ENCODE peak calls at places on chromosomes 3 and 15, in four cellular contexts. S, F, P and E are unnamed samples.

GRCh38 chr3:185094691-185095090 is 58.2 kb downstream of the C3orf70 start:
- DNase-seq in F (no peak), S (peak), P (no peak), E (no peak)

GRCh38 chr3:73270839-73271483 is 209.5 kb downstream of the EBLN2 start:
- DNase-seq in S (no peak), P (no peak), F (no peak), E (no peak)

GRCh38 chr3:114528517-114528916 is 234.7 kb downstream of the TIGIT start:
- DNase-seq in F (no peak), S (no peak), P (no peak), E (no peak)

GRCh38 chr3:64684715-64685261 is 3.0 kb downstream of the ADAMTS9 start:
- DNase-seq in S (peak), F (peak), P (peak), E (peak)

GRCh38 chr15:46089438-46090044 is 454.7 kb downstream of the SQOR start:
- DNase-seq in F (no peak), S (no peak), P (no peak), E (no peak)

GRCh38 chr3:64331605-64332004 is 106.3 kb upstream of the PRICKLE2 start:
- DNase-seq in F (no peak), P (no peak), S (no peak), E (no peak)

GRCh38 chr15:74873756-74874424 is 725 bp upstream of the SCAMP2 start:
- DNase-seq in F (no peak), P (no peak), S (no peak), E (no peak)

GRCh38 chr3:127405791-127406190 is 117.9 kb upstream of the PRR20G start:
- DNase-seq in S (no peak), F (no peak), P (peak), E (no peak)

GRCh38 chr3:61771976-61772375 is 210.6 kb downstream of the PTPRG start:
- DNase-seq in S (no peak), P (no peak), F (no peak), E (no peak)

GRCh38 chr3:61776390-61776789 is 215.0 kb downstream of the PTPRG start:
- DNase-seq in P (no peak), S (no peak), F (no peak), E (no peak)

GRCh38 chr3:61777483-61777882 is 216.1 kb downstream of the PTPRG start:
- DNase-seq in P (no peak), S (no peak), F (no peak), E (no peak)

GRCh38 chr3:61772439-61772838 is 211.1 kb downstream of the PTPRG start:
- DNase-seq in S (peak), F (no peak), P (no peak), E (no peak)

DNA sequence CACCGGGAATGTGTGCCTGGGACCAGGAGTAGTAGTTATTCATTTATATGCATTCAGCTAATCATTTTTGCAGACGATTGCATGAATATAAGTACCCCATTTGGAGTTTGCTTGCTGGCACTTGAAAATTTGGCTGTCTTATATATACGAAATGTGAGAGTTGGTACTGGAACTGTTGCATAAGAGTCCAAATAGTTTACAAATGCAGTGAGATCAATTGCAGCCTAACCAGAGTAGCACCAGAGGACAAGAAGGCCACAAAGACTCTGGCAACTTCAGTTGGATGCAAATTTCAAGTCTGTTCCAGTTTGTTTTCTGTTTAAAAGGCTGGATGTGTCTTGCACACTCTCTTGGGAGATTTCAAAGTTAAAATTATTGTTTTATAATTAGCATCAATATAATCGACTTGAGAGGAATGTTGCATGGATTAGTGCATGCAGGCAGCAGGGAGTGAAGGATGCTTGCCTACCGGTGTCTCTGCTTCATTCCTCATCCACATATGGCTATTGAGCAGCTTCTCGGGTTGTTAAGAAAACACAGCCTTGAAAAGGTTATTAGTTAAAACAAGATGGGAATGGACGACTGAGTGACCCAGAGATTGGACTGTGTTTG is 213.0 kb downstream of the PTPRG start:
- DNase-seq in S (peak), P (no peak), F (no peak), E (no peak)
- H3K23ac ChIP-seq in S (no peak), P (no peak), F (no peak), E (no peak)

GRCh38 chr3:52277972-52278509 is 408 bp downstream of the WDR82 start:
- DNase-seq in F (no peak), P (no peak), S (no peak), E (peak)

GRCh38 chr3:52281980-52282801 is 3.7 kb upstream of the WDR82 start:
- DNase-seq in P (no peak), S (no peak), F (no peak), E (no peak)

GRCh38 chr3:52277071-52277964 is 1.1 kb downstream of the WDR82 start:
- DNase-seq in S (peak), F (no peak), P (peak), E (peak)

GRCh38 chr3:52280046-52280445 is 1.6 kb upstream of the WDR82 start:
- DNase-seq in F (no peak), S (no peak), P (no peak), E (no peak)

GRCh38 chr3:52278510-52279069 is at the start of gene WDR82:
- DNase-seq in P (peak), S (peak), F (peak), E (peak)
- H3K23ac ChIP-seq in P (no peak), S (peak), F (peak), E (no peak)

GRCh38 chr3:53324011-53324544 is 23.3 kb downstream of the DCP1A start:
- DNase-seq in F (no peak), S (no peak), P (no peak), E (no peak)

GRCh38 chr3:53334742-53335141 is 12.6 kb downstream of the DCP1A start:
- DNase-seq in P (no peak), F (no peak), S (no peak), E (no peak)

GRCh38 chr3:53331871-53332270 is 15.5 kb downstream of the DCP1A start:
- DNase-seq in P (no peak), F (no peak), S (no peak), E (no peak)

GRCh38 chr3:53329933-53330332 is 17.4 kb downstream of the DCP1A start:
- DNase-seq in P (no peak), F (no peak), S (no peak), E (no peak)

GRCh38 chr3:53328750-53329149 is 18.6 kb downstream of the DCP1A start:
- DNase-seq in P (no peak), F (no peak), S (peak), E (no peak)
- H3K23ac ChIP-seq in P (no peak), F (no peak), S (peak), E (no peak)

DNA sequence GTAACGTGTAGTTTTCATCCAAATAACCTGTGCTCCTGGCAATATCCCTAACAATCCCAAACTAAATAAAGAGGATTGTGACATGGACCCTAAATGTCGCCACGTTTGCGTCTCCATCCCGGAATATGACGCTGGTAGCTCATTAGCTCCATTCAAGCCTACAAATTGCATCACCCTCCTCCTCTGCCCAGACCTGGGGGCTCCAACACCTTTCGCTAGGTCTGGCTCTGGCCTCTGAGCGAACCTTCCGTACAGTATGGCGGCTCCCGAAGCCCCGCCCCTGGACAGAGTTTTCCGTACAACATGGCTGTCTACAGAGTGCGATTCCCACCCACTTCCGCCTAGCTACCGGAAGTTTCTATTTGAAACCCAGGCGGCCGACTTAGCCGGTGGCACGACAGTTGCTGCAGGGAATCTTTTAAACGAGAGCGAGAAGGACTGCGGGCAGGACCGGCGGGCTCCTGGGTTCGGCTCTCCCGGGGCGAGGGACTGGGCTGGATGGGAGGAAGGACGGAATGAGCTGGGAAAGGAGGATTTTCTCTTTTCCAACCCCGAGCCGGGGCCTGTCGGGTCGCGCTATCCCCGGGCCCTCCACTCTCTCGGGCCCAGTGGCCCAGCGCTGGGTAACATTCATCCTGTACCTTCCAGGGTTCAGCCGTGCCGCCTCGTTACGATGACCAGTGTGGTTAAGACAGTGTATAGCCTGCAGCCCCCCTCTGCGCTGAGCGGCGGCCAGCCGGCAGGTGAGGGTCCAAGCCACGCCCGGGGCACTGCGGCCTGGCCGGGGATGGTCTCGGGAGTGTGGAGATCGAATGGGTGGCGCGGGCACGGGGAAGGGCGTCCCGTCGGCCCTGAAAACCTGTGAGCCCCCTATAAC is at the start of gene KNSTRN:
- DNase-seq in F (peak), P (peak), S (peak), E (peak)
- H3K23ac ChIP-seq in F (peak), P (no peak), S (peak), E (no peak)

GRCh38 chr3:15063238-15063637 is 1.9 kb downstream of the MRPS25 start:
- DNase-seq in F (no peak), S (no peak), P (no peak), E (no peak)

GRCh38 chr3:15064835-15065549 is at the start of gene MRPS25:
- DNase-seq in S (peak), P (peak), F (peak), E (peak)

GRCh38 chr3:15065550-15066007 is 464 bp upstream of the MRPS25 start:
- DNase-seq in P (no peak), F (no peak), S (no peak), E (no peak)

GRCh38 chr3:15063656-15064286 is 1.3 kb downstream of the MRPS25 start:
- DNase-seq in P (no peak), S (no peak), F (no peak), E (no peak)

DNA sequence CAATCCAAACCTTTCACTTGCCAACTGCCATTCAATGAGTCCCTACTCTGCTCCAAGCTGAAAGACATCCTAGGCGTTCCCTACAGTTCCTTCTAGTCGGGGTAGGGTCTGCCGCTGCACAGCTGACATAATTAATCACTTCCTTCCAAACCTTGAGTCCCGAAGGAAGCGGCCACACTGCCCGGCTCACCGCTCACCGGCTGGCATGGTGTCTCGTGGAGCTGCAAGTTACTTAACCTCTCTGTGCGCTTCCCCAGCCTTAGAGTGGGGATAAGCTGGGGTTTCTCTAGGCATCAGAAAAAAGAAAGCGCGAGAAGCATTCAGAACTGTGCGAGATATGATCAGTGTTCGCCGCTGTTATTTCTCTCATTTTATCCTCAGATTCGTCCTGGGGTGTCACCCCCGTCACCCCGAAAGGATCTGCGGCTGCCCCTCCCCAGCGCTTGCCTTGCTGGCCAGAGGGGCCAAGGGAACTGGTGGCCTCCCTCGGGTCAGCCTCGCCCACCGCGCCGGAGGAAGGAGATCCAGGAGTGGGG is 748 bp downstream of the MRPS25 start:
- DNase-seq in F (no peak), S (peak), P (no peak), E (no peak)
- H3K23ac ChIP-seq in F (peak), S (peak), P (no peak), E (no peak)